ENCODE peak calls at places on chromosomes 12 and 14, in eight cellular contexts. K is small intestine; Y is naive thymus-derived CD4-positive, alpha-beta T cell; P is cardiac muscle cell; R is aorta; V is endodermal cell; N is IMR-90; S is effector memory CD4-positive, alpha-beta T cell. B is an unnamed sample.
A peak's percentile ranks its signal among the peaks of the same experiment; 100 is the strongest.

GRCh38 chr14:104955396-104955770 is 22.8 kb downstream of the AHNAK2 start:
- DNase-seq in N (no peak), P (no peak), K (no peak), S (no peak), V (no peak), Y (no peak), R (peak; percentile 34), B (no peak)

GRCh38 chr12:104237930-104238329 is 22.4 kb downstream of the TXNRD1 start:
- DNase-seq in K (no peak), S (no peak), P (no peak), N (no peak), R (no peak), Y (no peak), V (no peak), B (no peak)

GRCh38 chr12:120680165-120680738 is 6.7 kb upstream of the MLEC start:
- DNase-seq in N (no peak), R (no peak), K (no peak), P (no peak), S (no peak), Y (no peak), V (peak; percentile 81), B (no peak)

GRCh38 chr12:4141344-4142270 is 132.0 kb upstream of the CCND2 start:
- DNase-seq in P (no peak), R (no peak), S (no peak), V (peak; percentile 35), K (no peak), Y (no peak), N (no peak), B (no peak)

GRCh38 chr12:52636189-52636588 is 15.8 kb downstream of the KRT2 start:
- DNase-seq in R (no peak), P (no peak), Y (no peak), V (peak; percentile 35), N (no peak), S (no peak), K (no peak), B (no peak)

GRCh38 chr14:28375295-28375694 is 391.3 kb upstream of the FOXG1 start:
- DNase-seq in S (no peak), V (peak; percentile 86), Y (no peak), K (no peak), P (peak; percentile 58), R (no peak), N (no peak), B (peak; percentile 10)

GRCh38 chr12:82326905-82327503 is 31.2 kb downstream of the CCDC59 start:
- DNase-seq in K (peak; percentile 24), P (peak; percentile 62), N (peak; percentile 28), R (no peak), S (no peak), V (no peak), Y (no peak), B (no peak)

GRCh38 chr14:104561661-104562495 is 17.7 kb upstream of the C14orf180 start:
- DNase-seq in R (no peak), V (no peak), N (no peak), K (no peak), Y (no peak), S (no peak), P (no peak), B (no peak)

GRCh38 chr12:11771356-11771755 is 121.9 kb downstream of the ETV6 start:
- DNase-seq in V (peak; percentile 40), S (no peak), P (no peak), Y (no peak), R (no peak), K (no peak), N (peak; percentile 37), B (peak; percentile 75)

GRCh38 chr14:23361320-23361719 is 3.7 kb downstream of the EFS start:
- DNase-seq in Y (no peak), V (peak; percentile 8), P (no peak), N (peak; percentile 79), R (no peak), K (no peak), S (no peak), B (peak; percentile 35)

GRCh38 chr12:1732914-1733313 is 42.0 kb downstream of the ADIPOR2 start:
- DNase-seq in N (no peak), R (no peak), S (no peak), Y (peak; percentile 2), K (no peak), V (no peak), P (no peak), B (no peak)

GRCh38 chr14:38405851-38406630 is 150.1 kb upstream of the CLEC14A start:
- DNase-seq in R (no peak), S (no peak), V (peak; percentile 66), P (peak; percentile 37), N (peak; percentile 66), K (no peak), Y (no peak), B (peak; percentile 1)

GRCh38 chr12:55940065-55940732 is 9.2 kb downstream of the DGKA start:
- DNase-seq in Y (peak; percentile 78), V (peak; percentile 99), S (peak; percentile 68), P (peak; percentile 88), N (peak; percentile 81), K (peak; percentile 93), R (peak; percentile 88), B (peak; percentile 83)

GRCh38 chr12:7751394-7751793 is 4.2 kb upstream of the CLEC4C start:
- DNase-seq in N (no peak), V (no peak), Y (no peak), K (no peak), R (no peak), P (no peak), S (no peak), B (no peak)

GRCh38 chr12:57737467-57738141 is 938 bp downstream of the AGAP2 start:
- DNase-seq in S (no peak), P (peak; percentile 43), R (no peak), Y (no peak), N (peak; percentile 7), V (peak; percentile 85), K (no peak), B (no peak)

GRCh38 chr14:35416108-35416750 is 11.7 kb upstream of the NFKBIA start:
- DNase-seq in K (no peak), S (peak; percentile 76), R (no peak), V (no peak), P (peak; percentile 54), Y (peak; percentile 37), N (no peak), B (no peak)

GRCh38 chr12:127108360-127109215 is 1158.4 kb upstream of the TMEM132C start:
- DNase-seq in V (peak; percentile 92), P (peak; percentile 69), R (peak; percentile 61), Y (no peak), K (peak; percentile 31), S (peak; percentile 5), N (peak; percentile 42), B (peak; percentile 76)

GRCh38 chr14:105050551-105050897 is 14.7 kb downstream of the GPR132 start:
- DNase-seq in S (no peak), K (peak; percentile 79), V (no peak), N (peak; percentile 42), Y (no peak), R (no peak), P (no peak), B (no peak)

GRCh38 chr14:76294876-76295275 is 81.1 kb upstream of the ESRRB start:
- DNase-seq in S (no peak), P (no peak), K (no peak), Y (no peak), R (no peak), V (peak; percentile 23), N (no peak), B (no peak)

GRCh38 chr14:30656190-30656632 is 34.1 kb downstream of the SCFD1 start:
- DNase-seq in P (peak; percentile 43), N (peak; percentile 26), K (peak; percentile 38), S (no peak), V (peak; percentile 71), Y (peak; percentile 6), R (no peak), B (peak; percentile 27)

GRCh38 chr14:65847065-65847847 is 434.7 kb downstream of the FUT8 start:
- DNase-seq in Y (peak; percentile 91), R (no peak), P (no peak), S (peak; percentile 76), N (no peak), K (peak; percentile 70), V (no peak), B (no peak)

DNA sequence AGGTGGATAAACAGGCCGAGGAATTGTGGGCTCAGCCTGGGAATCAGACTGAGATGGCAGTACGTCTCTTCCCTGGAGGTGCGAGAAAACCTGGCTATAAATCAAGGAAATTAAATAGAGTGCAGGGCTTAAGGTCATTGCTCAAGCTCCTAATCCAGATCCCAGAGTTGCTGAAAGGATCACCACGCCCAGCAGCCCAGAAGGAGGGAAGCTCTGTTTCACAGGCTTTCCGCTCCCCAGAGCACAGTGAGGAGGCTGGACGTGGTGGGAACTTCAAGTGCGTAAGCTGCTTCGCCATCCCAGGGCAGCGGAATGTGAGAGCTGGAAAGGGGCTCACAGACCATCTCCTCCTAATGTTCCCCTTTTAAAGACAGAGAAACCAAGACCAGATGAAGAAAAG is 651.6 kb upstream of the TBX3 start:
- DNase-seq in K (peak; percentile 47), Y (no peak), R (no peak), N (no peak), V (no peak), P (no peak), S (no peak), B (no peak)
- H3K4me3 ChIP-seq in K (no peak overlapping the region), Y (no peak overlapping the region), R (no peak overlapping the region), N (no peak overlapping the region), V (no peak overlapping the region), P (no peak overlapping the region), S (no peak overlapping the region), B (no peak overlapping the region)

GRCh38 chr14:92512807-92513203 is 776 bp upstream of the RIN3 start:
- DNase-seq in N (no peak), Y (no peak), P (no peak), S (no peak), K (no peak), V (no peak), R (peak; percentile 49), B (no peak)
- H3K27ac ChIP-seq in N (peak overlapping the region; percentile 61), Y (peak overlapping the region; percentile 67), P (no peak overlapping the region), S (peak overlapping the region; percentile 23), K (peak overlapping the region; percentile 88), V (no peak overlapping the region), R (no peak overlapping the region), B (no peak overlapping the region)

GRCh38 chr14:63759454-63759853 is 31.6 kb upstream of the SGPP1 start:
- DNase-seq in S (no peak), P (no peak), K (peak; percentile 49), R (no peak), Y (peak; percentile 33), N (peak; percentile 7), V (no peak), B (no peak)
- H3K4me3 ChIP-seq in S (peak overlapping the region; percentile 18), P (no peak overlapping the region), K (no peak overlapping the region), R (no peak overlapping the region), Y (peak overlapping the region; percentile 2), N (no peak overlapping the region), V (no peak overlapping the region), B (no peak overlapping the region)

DNA sequence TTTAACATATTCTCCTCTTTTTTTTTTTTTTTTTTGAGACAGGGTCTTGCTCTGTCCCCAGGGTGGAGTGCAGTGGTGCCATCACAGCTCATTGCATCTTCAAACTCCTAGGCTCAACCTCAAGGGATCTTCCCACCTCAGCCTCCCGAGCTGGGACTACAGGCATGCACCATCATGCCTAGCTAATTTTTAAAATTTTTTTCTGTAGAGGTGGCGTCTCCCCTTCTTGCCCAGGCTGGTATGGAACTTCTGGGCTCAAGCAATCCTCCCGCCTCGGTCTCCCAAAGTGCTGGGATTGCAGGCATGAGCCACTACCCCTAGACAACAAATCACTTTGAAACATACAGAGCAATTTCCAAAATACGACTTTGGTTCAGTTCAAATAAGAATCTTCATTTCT is 154.8 kb downstream of the PAX9 start:
- DNase-seq in S (no peak), R (no peak), K (no peak), Y (no peak), V (no peak), P (no peak), N (no peak), B (no peak)
- H3K27ac ChIP-seq in S (no peak overlapping the region), R (no peak overlapping the region), K (no peak overlapping the region), Y (no peak overlapping the region), V (no peak overlapping the region), P (no peak overlapping the region), N (no peak overlapping the region), B (no peak overlapping the region)